ENCODE peak calls at places on chromosomes 6 and 20, in nine cellular contexts. U, G, Y, L, P, D, S, V and K are unnamed samples.

GRCh38 chr20:43821795-43822194 is 92.9 kb upstream of the TOX2 start:
- DNase-seq in U (no peak), G (no peak), Y (no peak), L (peak), P (no peak), D (no peak), S (no peak), V (no peak), K (no peak)

GRCh38 chr6:106574729-106575458 is 54.4 kb downstream of the RTN4IP1 start:
- DNase-seq in U (no peak), G (peak), Y (no peak), L (peak), P (peak), D (no peak), S (no peak), V (no peak), K (no peak)

GRCh38 chr6:3669916-3670315 is 81.6 kb downstream of the PXDC1 start:
- DNase-seq in U (no peak), G (no peak), Y (no peak), L (no peak), P (no peak), D (no peak), S (no peak), V (no peak), K (no peak)

GRCh38 chr20:40639956-40640355 is 49.1 kb downstream of the MAFB start:
- DNase-seq in U (no peak), G (no peak), Y (no peak), L (no peak), P (no peak), D (no peak), S (no peak), V (no peak), K (no peak)

GRCh38 chr6:18585032-18585573 is 198.0 kb downstream of the RNF144B start:
- DNase-seq in U (no peak), G (peak), Y (no peak), L (peak), P (peak), D (peak), S (no peak), V (no peak), K (no peak)

GRCh38 chr6:26020983-26021349 is 58.4 kb downstream of the TRIM38 start:
- DNase-seq in U (peak), G (no peak), Y (no peak), L (peak), P (no peak), D (no peak), S (peak), V (peak), K (no peak)

GRCh38 chr20:43800186-43800585 is 73.4 kb upstream of the GTSF1L start:
- DNase-seq in U (no peak), G (no peak), Y (no peak), L (peak), P (no peak), D (no peak), S (no peak), V (no peak), K (no peak)

GRCh38 chr6:18632670-18633410 is 245.7 kb downstream of the RNF144B start:
- DNase-seq in U (no peak), G (no peak), Y (no peak), L (peak), P (peak), D (no peak), S (no peak), V (no peak), K (no peak)

GRCh38 chr6:34610819-34611477 is 54.8 kb upstream of the SPDEF start:
- DNase-seq in U (no peak), G (peak), Y (no peak), L (peak), P (peak), D (peak), S (no peak), V (no peak), K (no peak)

GRCh38 chr6:24480705-24481104 is 8.7 kb downstream of the GPLD1 start:
- DNase-seq in U (no peak), G (no peak), Y (no peak), L (no peak), P (no peak), D (no peak), S (no peak), V (no peak), K (no peak)

GRCh38 chr6:150894935-150895686 is 29.6 kb downstream of the MTHFD1L start:
- DNase-seq in U (peak), G (no peak), Y (peak), L (peak), P (no peak), D (no peak), S (no peak), V (no peak), K (peak)

GRCh38 chr20:62914970-62915457 is 11.3 kb downstream of the DIDO1 start:
- DNase-seq in U (no peak), G (no peak), Y (no peak), L (peak), P (peak), D (no peak), S (no peak), V (no peak), K (no peak)

GRCh38 chr20:9411833-9412232 is 102.6 kb upstream of the LAMP5 start:
- DNase-seq in U (no peak), G (no peak), Y (no peak), L (no peak), P (no peak), D (no peak), S (no peak), V (no peak), K (no peak)

DNA sequence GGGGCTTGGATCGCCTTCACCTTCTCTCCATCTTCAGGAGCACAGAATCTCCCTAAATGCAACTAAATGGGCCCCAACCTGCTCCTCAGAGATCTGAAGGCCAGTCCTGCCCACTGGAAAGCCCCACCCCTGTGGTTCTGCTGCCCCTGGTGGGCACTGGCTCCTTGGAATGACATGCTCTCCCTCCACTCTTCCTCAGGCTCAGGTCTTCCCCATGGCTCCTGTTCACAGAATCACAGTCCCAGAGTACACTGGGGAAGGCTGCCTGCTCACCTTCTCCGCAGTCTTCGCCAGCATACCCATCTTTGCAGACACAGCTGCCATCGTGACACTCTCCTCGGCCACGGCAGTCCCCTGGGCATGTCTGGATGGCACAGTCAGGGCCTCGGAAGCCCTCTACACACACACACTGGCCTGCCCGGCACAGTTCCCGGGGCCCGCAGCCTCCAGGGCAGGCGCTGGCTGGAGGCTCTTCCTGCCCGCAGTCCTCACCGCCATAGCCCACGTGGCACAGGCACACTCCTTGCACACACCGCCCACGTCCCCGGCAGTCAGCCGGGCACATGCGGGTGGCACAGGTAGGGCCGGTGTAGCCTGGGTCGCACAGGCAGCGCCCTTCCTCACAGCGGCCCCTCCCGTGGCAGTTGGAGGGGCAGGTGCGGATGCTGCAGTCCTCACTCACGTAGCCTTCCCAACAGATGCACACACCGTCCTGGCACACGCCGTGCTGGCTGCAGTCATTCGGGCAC is 13.6 kb downstream of the TNXB start:
- DNase-seq in U (no peak), G (no peak), Y (no peak), L (no peak), P (no peak), D (no peak), S (no peak), V (no peak), K (no peak)
- TF ChIP-seq CTCF in U (no peak), G (peak), Y (no peak), L (no peak), P (no peak), D (peak), S (no peak), V (no peak), K (no peak)

GRCh38 chr6:125124250-125124777 is 29.3 kb upstream of the TPD52L1 start:
- DNase-seq in U (no peak), G (no peak), Y (no peak), L (peak), P (peak), D (no peak), S (no peak), V (no peak), K (no peak)
- TF ChIP-seq CTCF in U (no peak), G (no peak), Y (no peak), L (no peak), P (no peak), D (no peak), S (no peak), V (no peak), K (no peak)

GRCh38 chr20:29878777-29879442 is 1378.6 kb upstream of the DEFB115 start:
- DNase-seq in U (peak), G (no peak), Y (peak), L (no peak), P (no peak), D (no peak), S (no peak), V (no peak), K (no peak)
- TF ChIP-seq CTCF in U (no peak), G (no peak), Y (peak), L (no peak), P (no peak), D (no peak), S (no peak), V (no peak), K (peak)

DNA sequence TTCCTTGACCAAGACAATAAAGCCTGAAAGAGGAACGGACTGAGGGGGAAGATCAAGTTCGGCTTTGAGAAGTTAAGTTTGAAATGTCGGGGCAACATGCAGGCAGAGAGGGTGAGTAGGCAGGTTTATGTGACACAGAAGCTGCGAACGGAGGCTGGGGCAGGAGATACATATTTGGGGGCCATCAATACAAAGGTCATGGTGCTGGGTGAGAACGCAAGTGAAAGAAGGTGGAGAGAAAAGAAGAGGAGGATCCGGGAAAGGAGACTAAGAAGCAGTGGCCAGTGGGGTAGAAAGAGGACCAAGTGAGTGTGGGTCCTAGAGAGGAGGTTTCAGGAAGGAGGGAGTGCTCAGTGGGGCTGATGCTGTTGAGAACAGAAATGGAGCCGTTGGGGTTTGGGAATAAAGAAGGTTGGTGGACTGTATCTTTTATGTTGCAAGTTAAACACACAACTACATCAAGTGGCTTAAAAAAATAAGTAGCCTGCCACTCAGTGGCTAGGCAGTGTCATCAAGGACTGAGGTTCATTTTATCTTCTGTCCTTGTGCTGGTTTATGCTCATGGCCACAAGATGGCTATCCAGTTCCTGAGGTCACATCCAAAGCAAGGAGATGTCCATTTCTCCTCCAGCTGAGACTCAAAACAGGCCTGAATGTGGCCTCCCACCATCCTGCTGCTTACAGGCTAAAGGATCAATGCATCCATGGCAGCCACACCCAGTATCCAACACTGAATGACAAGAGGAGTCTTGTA is 1.7 kb upstream of the BLCAP start:
- DNase-seq in U (no peak), G (no peak), Y (no peak), L (no peak), P (no peak), D (no peak), S (no peak), V (no peak), K (no peak)
- TF ChIP-seq CTCF in U (no peak), G (no peak), Y (peak), L (no peak), P (peak), D (no peak), S (no peak), V (no peak), K (peak)

GRCh38 chr6:144712541-144712940 is 427.4 kb downstream of the UTRN start:
- DNase-seq in U (no peak), G (peak), Y (no peak), L (peak), P (peak), D (no peak), S (no peak), V (no peak), K (no peak)
- TF ChIP-seq CTCF in U (no peak), G (no peak), Y (no peak), L (no peak), P (no peak), D (no peak), S (no peak), V (no peak), K (no peak)

DNA sequence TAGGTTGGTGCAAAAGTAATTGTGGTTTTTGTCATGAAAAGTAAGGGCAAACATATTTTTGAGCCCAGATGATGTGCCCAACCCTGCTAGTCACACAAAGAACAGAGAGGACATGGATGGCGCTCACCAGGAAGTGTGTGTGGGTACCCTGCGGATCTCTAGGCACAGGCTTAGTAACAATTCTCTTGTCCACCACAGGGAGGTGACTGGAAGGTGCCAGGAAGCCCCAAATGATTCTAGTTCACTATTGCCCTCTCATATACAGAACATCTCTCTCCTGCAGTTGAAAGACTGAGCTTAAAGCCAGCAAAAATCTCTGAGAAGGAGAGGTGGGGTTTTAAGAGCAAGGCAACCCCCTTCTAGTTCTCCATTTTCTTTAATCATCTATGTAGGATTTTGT is 272.1 kb upstream of the TAB2 start:
- DNase-seq in U (no peak), G (no peak), Y (no peak), L (no peak), P (no peak), D (no peak), S (no peak), V (no peak), K (no peak)
- TF ChIP-seq CTCF in U (no peak), G (no peak), Y (peak), L (no peak), P (no peak), D (no peak), S (no peak), V (no peak), K (no peak)

DNA sequence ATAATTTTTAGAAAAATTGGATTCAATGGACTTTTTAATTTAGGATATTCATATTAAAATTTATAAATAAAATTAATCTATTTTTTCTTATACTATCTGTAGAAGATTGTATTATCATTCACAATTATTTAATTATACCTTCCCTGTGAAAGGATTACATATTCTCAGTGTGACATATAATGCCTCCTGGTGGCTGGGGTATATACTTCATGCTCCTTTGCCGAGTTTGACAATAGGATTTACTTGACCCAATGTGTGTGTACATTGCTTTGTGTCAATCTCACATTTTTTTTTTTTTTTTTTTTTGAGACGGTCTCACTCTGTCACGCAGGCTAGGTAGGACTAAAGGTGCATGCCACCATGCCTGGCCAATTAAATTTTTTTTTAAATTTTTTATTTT is 230.0 kb upstream of the CHD6 start:
- DNase-seq in U (no peak), G (no peak), Y (no peak), L (no peak), P (no peak), D (no peak), S (no peak), V (no peak), K (no peak)
- TF ChIP-seq CTCF in U (no peak), G (no peak), Y (no peak), L (no peak), P (peak), D (no peak), S (no peak), V (no peak), K (no peak)

GRCh38 chr20:25082498-25082873 is 545 bp upstream of the VSX1 start:
- DNase-seq in U (no peak), G (no peak), Y (peak), L (no peak), P (no peak), D (no peak), S (no peak), V (no peak), K (no peak)
- TF ChIP-seq CTCF in U (no peak), G (peak), Y (no peak), L (peak), P (no peak), D (no peak), S (no peak), V (no peak), K (no peak)

GRCh38 chr20:23937303-23938117 is 51.1 kb downstream of the GGTLC1 start:
- DNase-seq in U (no peak), G (no peak), Y (peak), L (peak), P (peak), D (no peak), S (no peak), V (peak), K (peak)
- TF ChIP-seq CTCF in U (peak), G (peak), Y (peak), L (peak), P (peak), D (peak), S (no peak), V (peak), K (peak)

DNA sequence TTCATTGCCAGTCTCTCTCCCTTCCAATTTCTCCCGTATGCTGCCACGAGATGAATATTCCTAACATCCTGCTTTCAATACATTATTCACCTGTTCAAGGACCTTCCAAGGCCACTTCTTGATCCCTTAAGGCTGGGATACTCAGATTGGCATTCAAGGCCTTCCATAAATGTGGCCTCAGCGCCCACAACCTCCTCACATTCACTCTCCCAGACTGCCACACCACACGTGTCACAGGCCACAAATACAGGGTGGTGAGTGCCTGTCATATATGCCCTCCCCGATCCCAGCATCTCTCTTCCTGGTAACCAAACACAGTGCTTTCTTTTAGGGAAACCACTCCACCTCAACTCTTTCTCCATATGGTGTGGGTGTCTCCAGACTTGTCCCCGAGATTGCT is 55.5 kb downstream of the TTI1 start:
- DNase-seq in U (no peak), G (no peak), Y (no peak), L (no peak), P (no peak), D (no peak), S (no peak), V (no peak), K (no peak)
- TF ChIP-seq CTCF in U (no peak), G (no peak), Y (no peak), L (no peak), P (no peak), D (no peak), S (no peak), V (no peak), K (no peak)